ENCODE peak calls at places on chromosomes 13 and 19, in five cellular contexts. N is retina; E is astrocyte of the cerebellum; K is AG09319; Q is activated CD8-positive, alpha-beta memory T cell treated with anti-CD3 and anti-CD28 coated beads, Interleukin-2, amount 50 U/mL, for 4 hours. Z is an unnamed sample.

GRCh38 chr19:29260477-29261317 is 47.7 kb upstream of the UQCRFS1 start:
- DNase-seq in N (no peak), E (no peak), K (no peak), Q (no peak), Z (no peak)

GRCh38 chr19:48920949-48921348 is 12.6 kb upstream of the DHDH start:
- DNase-seq in N (no peak), E (no peak), K (no peak), Q (no peak), Z (no peak)

GRCh38 chr13:21987793-21988192 is 316.9 kb downstream of the FGF9 start:
- DNase-seq in N (no peak), E (no peak), K (no peak), Q (no peak), Z (no peak)

GRCh38 chr19:372306-372890 is 27.8 kb upstream of the MIER2 start:
- DNase-seq in N (no peak), E (peak), K (peak), Q (no peak), Z (peak)

GRCh38 chr13:75473472-75473871 is 8.5 kb downstream of the TBC1D4 start:
- DNase-seq in N (no peak), E (no peak), K (no peak), Q (no peak), Z (no peak)

GRCh38 chr13:21909331-21909730 is 238.5 kb downstream of the FGF9 start:
- DNase-seq in N (no peak), E (no peak), K (no peak), Q (no peak), Z (no peak)

GRCh38 chr19:10473192-10473591 is 30.0 kb downstream of the KEAP1 start:
- DNase-seq in N (no peak), E (no peak), K (no peak), Q (no peak), Z (no peak)

GRCh38 chr13:31038834-31039552 is 106.5 kb downstream of the TEX26 start:
- DNase-seq in N (no peak), E (peak), K (no peak), Q (no peak), Z (no peak)

GRCh38 chr13:84845875-84846619 is 953.2 kb downstream of the SLITRK6 start:
- DNase-seq in N (no peak), E (no peak), K (no peak), Q (no peak), Z (no peak)

GRCh38 chr19:58055483-58055874 is 3.6 kb upstream of the ZNF135 start:
- DNase-seq in N (no peak), E (no peak), K (no peak), Q (no peak), Z (no peak)

GRCh38 chr19:17948474-17948966 is 15.7 kb downstream of the CCDC124 start:
- DNase-seq in N (no peak), E (no peak), K (no peak), Q (no peak), Z (no peak)

GRCh38 chr19:54325194-54325621 is 12.2 kb upstream of the LILRA5 start:
- DNase-seq in N (peak), E (no peak), K (no peak), Q (peak), Z (no peak)

GRCh38 chr13:34035676-34036325 is 217.9 kb downstream of the RFC3 start:
- DNase-seq in N (no peak), E (no peak), K (no peak), Q (no peak), Z (no peak)

GRCh38 chr19:35908010-35908441 is at the start of gene TYROBP:
- DNase-seq in N (no peak), E (no peak), K (no peak), Q (no peak), Z (no peak)

GRCh38 chr19:6802336-6803035 is 30.0 kb downstream of the VAV1 start:
- DNase-seq in N (no peak), E (no peak), K (no peak), Q (peak), Z (no peak)

GRCh38 chr19:50712833-50713232 is 6.8 kb downstream of the SHANK1 start:
- DNase-seq in N (no peak), E (no peak), K (no peak), Q (no peak), Z (no peak)

GRCh38 chr13:110419391-110419791 is 112.3 kb downstream of the COL4A2 start:
- DNase-seq in N (no peak), E (peak), K (no peak), Q (no peak), Z (no peak)

GRCh38 chr13:50129065-50129922 is 114.0 kb downstream of the KCNRG start:
- DNase-seq in N (peak), E (no peak), K (no peak), Q (no peak), Z (no peak)

GRCh38 chr13:27043013-27043412 is 128.6 kb downstream of the USP12 start:
- DNase-seq in N (no peak), E (peak), K (peak), Q (no peak), Z (peak)

GRCh38 chr13:113635048-113635420 is 23.0 kb downstream of the ATP4B start:
- DNase-seq in N (no peak), E (no peak), K (no peak), Q (no peak), Z (no peak)

GRCh38 chr19:49362048-49362925 is at the start of gene TEAD2:
- DNase-seq in N (peak), E (no peak), K (no peak), Q (no peak), Z (no peak)

GRCh38 chr19:14526423-14526822 is 3.0 kb upstream of the TECR start:
- DNase-seq in N (no peak), E (no peak), K (no peak), Q (no peak), Z (no peak)

Z was measured in brain pericyte.